ENCODE peak calls at places on chromosomes 16 and 17, in six cellular contexts. Q is mesenchymal stem cell, M is lower lobe of right lung, D is cardiac fibroblast, G is fibroblast of lung, J is pancreas. Z is an unnamed sample.

GRCh38 chr16:2008631-2009301 is 855 bp downstream of the ZNF598 start:
- DNase-seq in Q (peak; percentile 67), M (no peak), D (peak; percentile 66), G (no peak), J (peak; percentile 65), Z (peak; percentile 62)

GRCh38 chr17:41223821-41224220 is 2.6 kb upstream of the KRTAP9-2 start:
- DNase-seq in Q (no peak), M (no peak), D (peak; percentile 1), G (no peak), J (no peak), Z (no peak)

GRCh38 chr17:70855401-70856054 is 686.2 kb downstream of the KCNJ2 start:
- DNase-seq in Q (peak; percentile 19), M (no peak), D (peak; percentile 39), G (peak; percentile 75), J (no peak), Z (no peak)

GRCh38 chr17:60160829-60161501 is 11.2 kb downstream of the CA4 start:
- DNase-seq in Q (no peak), M (peak; percentile 7), D (no peak), G (no peak), J (peak; percentile 44), Z (no peak)

GRCh38 chr17:73343739-73344454 is 32.1 kb upstream of the CDC42EP4 start:
- DNase-seq in Q (no peak), M (no peak), D (no peak), G (no peak), J (no peak), Z (no peak)

GRCh38 chr17:30600830-30601494 is 123.8 kb downstream of the GOSR1 start:
- DNase-seq in Q (peak; percentile 42), M (no peak), D (peak; percentile 29), G (peak; percentile 20), J (no peak), Z (peak; percentile 9)

GRCh38 chr17:50798424-50799344 is 31.4 kb upstream of the ANKRD40CL start:
- DNase-seq in Q (no peak), M (no peak), D (peak; percentile 10), G (no peak), J (no peak), Z (no peak)

GRCh38 chr16:1379054-1379862 is 27.5 kb downstream of the GNPTG start:
- DNase-seq in Q (peak; percentile 94), M (peak; percentile 84), D (peak; percentile 91), G (peak; percentile 65), J (peak; percentile 92), Z (peak; percentile 77)

GRCh38 chr17:67718325-67718941 is 697 bp downstream of the NOL11 start:
- DNase-seq in Q (peak; percentile 80), M (no peak), D (peak; percentile 28), G (peak; percentile 63), J (no peak), Z (peak; percentile 31)

GRCh38 chr17:60901222-60901621 is 223.6 kb downstream of the BCAS3 start:
- DNase-seq in Q (no peak), M (no peak), D (peak; percentile 56), G (peak; percentile 37), J (no peak), Z (no peak)

DNA sequence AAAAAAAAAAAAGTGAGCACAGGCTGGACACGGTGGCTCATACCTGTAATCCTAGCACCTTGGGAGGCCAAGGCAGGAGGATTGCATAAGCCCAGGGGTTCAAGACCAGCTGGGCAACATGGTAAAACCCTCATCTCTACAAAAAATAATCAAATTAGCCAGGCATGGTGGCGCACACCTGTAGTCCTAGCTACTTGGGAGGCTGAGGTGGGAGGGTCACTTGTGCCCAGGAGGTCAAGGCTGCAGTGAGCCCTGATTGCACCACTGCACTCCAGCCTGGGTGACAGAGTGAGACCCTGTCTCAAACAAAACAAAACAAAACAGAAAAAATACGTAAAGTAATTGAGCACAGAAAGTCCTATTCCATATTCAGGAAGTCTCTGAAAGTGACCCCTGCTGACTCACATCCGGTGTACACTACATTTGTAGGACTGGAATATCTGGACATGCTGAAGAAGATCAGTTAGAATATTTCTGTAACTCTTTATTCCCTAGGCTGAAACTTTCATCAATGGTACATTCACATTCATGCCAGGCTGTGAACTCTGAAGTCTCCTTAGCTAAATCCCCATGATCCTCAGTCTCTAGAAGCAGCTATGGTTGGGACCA is 66.0 kb upstream of the HAS3 start:
- DNase-seq in Q (peak; percentile 44), M (no peak), D (peak; percentile 71), G (peak; percentile 52), J (no peak), Z (no peak)
- H3K4me3 ChIP-seq in Q (no peak overlapping the region), M (no peak overlapping the region), D (no peak overlapping the region), G (no peak overlapping the region), J (no peak overlapping the region), Z (no peak overlapping the region)

GRCh38 chr16:85168732-85169256 is 56.5 kb upstream of the CIBAR2 start:
- DNase-seq in Q (no peak), M (peak; percentile 48), D (peak; percentile 57), G (peak; percentile 63), J (peak; percentile 67), Z (peak; percentile 61)
- H3K4me3 ChIP-seq in Q (peak overlapping the region; percentile 2), M (peak overlapping the region; percentile 42), D (peak overlapping the region; percentile 18), G (peak overlapping the region; percentile 22), J (no peak overlapping the region), Z (peak overlapping the region; percentile 34)

DNA sequence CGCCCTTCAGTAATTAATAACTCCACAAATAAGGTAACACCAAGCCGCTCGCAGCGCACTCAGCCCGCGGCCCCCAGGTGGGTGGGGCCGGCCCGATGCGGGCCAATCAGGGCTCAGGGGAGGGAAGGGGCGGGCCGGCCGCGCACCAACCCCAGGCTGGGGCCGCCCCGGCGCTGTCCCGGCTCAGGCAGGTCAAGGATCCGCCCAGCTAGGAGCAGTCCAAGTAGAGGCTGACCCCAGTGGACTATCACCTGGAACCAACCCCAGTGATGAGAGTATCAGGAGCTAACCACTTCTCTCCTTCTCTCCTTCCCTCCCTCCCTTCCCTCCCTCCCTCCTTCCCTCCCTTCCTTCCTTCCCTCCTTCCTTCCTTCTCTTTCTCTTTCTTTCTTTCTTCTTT is 110.8 kb downstream of the C16orf78 start:
- DNase-seq in Q (peak; percentile 2), M (peak; percentile 56), D (peak; percentile 19), G (no peak), J (peak; percentile 89), Z (no peak)
- H3K4me3 ChIP-seq in Q (no peak overlapping the region), M (peak overlapping the region; percentile 19), D (no peak overlapping the region), G (no peak overlapping the region), J (no peak overlapping the region), Z (no peak overlapping the region)

GRCh38 chr17:49002766-49003165 is 5.6 kb downstream of the IGF2BP1 start:
- DNase-seq in Q (no peak), M (no peak), D (no peak), G (no peak), J (no peak), Z (no peak)
- H3K4me3 ChIP-seq in Q (no peak overlapping the region), M (no peak overlapping the region), D (no peak overlapping the region), G (no peak overlapping the region), J (no peak overlapping the region), Z (no peak overlapping the region)

GRCh38 chr16:86222965-86223551 is 287.3 kb upstream of the FOXF1 start:
- DNase-seq in Q (peak; percentile 97), M (no peak), D (peak; percentile 88), G (peak; percentile 89), J (no peak), Z (peak; percentile 89)
- H3K4me3 ChIP-seq in Q (no peak overlapping the region), M (no peak overlapping the region), D (peak overlapping the region; percentile 22), G (peak overlapping the region; percentile 41), J (no peak overlapping the region), Z (peak overlapping the region; percentile 49)

GRCh38 chr16:88703486-88704309 is 2.5 kb downstream of the RNF166 start:
- DNase-seq in Q (no peak), M (peak; percentile 90), D (no peak), G (peak; percentile 22), J (no peak), Z (no peak)
- H3K4me3 ChIP-seq in Q (no peak overlapping the region), M (peak overlapping the region; percentile 100), D (no peak overlapping the region), G (no peak overlapping the region), J (no peak overlapping the region), Z (no peak overlapping the region)

DNA sequence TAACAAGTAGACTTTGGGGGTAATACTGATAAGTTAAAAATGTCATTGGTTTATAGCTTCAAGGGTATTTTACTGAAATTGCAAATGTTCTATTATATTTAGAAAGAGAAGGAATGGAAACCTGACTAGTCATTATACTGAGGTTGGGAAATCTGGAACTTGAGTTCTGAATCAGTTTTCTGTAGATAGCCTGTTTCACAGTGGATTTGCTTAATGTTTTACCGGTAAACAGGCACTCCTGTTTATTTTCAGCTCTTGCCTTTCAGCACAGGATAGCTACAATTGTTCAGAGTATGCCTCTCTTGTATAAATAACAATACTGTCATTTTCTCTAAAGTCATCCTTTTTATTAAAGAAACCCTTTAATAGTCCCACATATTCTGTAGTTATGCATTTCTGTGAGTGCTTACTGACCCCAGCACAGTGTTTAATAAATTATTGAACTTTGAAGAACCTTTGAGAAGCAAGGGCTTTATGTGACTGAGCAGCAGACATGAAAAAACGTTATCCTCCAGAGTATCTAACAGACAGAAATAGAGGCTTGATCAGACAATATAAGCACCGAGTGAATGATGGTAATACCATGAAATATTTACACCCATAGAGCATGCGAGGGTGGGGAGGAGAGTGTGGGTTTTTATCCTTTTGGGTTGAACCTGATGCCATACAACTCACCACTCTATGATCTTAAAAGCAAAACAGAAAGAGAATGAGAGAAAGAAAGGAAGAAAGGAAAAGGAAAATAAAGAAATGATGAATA is 58.2 kb downstream of the FTO start:
- DNase-seq in Q (no peak), M (no peak), D (peak; percentile 42), G (no peak), J (no peak), Z (no peak)
- H3K4me3 ChIP-seq in Q (no peak overlapping the region), M (no peak overlapping the region), D (no peak overlapping the region), G (no peak overlapping the region), J (no peak overlapping the region), Z (no peak overlapping the region)

DNA sequence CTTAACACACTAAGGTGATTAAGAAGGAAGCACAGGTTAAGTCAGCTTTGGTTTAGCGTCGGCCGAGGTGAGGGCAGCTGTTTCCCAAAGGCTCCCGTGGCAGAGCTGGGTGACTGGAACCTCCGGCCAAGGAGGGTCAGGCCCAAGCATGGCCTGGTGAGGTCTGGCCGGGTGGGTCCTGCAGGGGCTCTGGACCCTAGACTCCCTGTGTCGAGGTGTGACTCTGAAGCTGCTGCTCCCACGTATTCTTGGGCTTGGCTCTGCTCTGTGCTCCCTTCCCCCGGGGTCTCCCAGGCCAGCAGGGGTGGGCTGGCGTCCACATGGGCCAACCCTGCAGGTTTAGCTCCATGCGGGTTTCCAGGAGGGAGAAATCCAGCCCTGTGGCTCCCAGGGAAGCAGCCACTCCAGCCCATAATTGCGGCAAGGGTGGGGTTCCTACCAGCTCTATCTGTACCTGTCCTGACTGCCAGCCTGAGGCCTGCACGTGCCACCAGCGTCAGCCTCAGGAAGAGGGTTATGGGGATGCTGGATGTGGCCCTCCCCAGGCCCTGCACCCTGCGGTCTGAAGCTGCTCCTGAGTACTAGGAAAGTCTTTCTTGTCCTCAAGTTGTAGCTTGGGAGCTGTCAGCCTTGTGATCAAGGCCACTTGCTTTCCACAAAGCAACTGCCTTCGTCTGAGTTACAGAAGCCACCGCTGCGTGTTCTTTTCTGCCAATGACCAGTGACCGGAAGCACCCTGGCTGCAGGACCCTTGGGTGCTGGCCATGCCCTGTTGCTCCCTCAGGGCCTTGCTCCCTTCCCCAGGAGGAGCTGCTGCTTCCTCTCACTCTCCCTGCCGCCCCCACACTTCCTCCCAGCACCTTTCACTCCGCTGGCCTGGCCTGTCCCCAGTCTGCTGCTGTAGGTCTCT is 4.8 kb downstream of the CDK5R1 start:
- DNase-seq in Q (no peak), M (no peak), D (no peak), G (no peak), J (no peak), Z (no peak)
- H3K4me3 ChIP-seq in Q (no peak overlapping the region), M (no peak overlapping the region), D (no peak overlapping the region), G (no peak overlapping the region), J (no peak overlapping the region), Z (no peak overlapping the region)

GRCh38 chr17:79801156-79802038 is 4.5 kb upstream of the CBX8 start:
- DNase-seq in Q (no peak), M (no peak), D (no peak), G (peak; percentile 36), J (peak; percentile 80), Z (no peak)
- H3K4me3 ChIP-seq in Q (peak overlapping the region; percentile 8), M (no peak overlapping the region), D (no peak overlapping the region), G (no peak overlapping the region), J (no peak overlapping the region), Z (no peak overlapping the region)

Z was measured in AG10803.